ENCODE peak calls at places on chromosome 16, in six cellular contexts. F, M, T, U, V and R are unnamed samples.
A peak's percentile ranks its signal among the peaks of the same experiment; 100 is the strongest.

GRCh38 chr16:67736858-67737257 is 17.7 kb upstream of the GFOD2 start:
- DNase-seq in V (no peak), U (no peak), M (no peak), F (no peak), T (no peak), R (no peak)

GRCh38 chr16:74451951-74452758 is 30.9 kb upstream of the CLEC18B start:
- DNase-seq in V (no peak), U (no peak), F (no peak), M (no peak), T (no peak), R (no peak)

GRCh38 chr16:24844101-24845030 is 1.4 kb upstream of the SLC5A11 start:
- DNase-seq in F (no peak), U (no peak), M (no peak), V (no peak), T (no peak), R (no peak)

GRCh38 chr16:79848739-79849518 is 248.4 kb upstream of the MAF start:
- DNase-seq in M (no peak), U (no peak), V (no peak), F (no peak), T (no peak), R (no peak)

GRCh38 chr16:56960681-56961281 is 969 bp upstream of the CETP start:
- DNase-seq in V (no peak), U (no peak), T (no peak), F (no peak), M (no peak), R (no peak)

GRCh38 chr16:20897253-20897896 is 2.8 kb downstream of the DCUN1D3 start:
- DNase-seq in M (peak; percentile 77), V (no peak), T (no peak), F (no peak), U (no peak), R (peak; percentile 53)

GRCh38 chr16:20763461-20764232 is at the start of gene ACSM3:
- DNase-seq in T (peak; percentile 45), V (peak; percentile 43), F (no peak), U (peak; percentile 80), M (peak; percentile 75), R (peak; percentile 75)

GRCh38 chr16:55661842-55662479 is 6.2 kb downstream of the SLC6A2 start:
- DNase-seq in V (no peak), M (no peak), F (no peak), T (no peak), U (no peak), R (peak; percentile 66)

GRCh38 chr16:1929105-1929504 is 10.9 kb upstream of the HS3ST6 start:
- DNase-seq in U (no peak), T (peak; percentile 64), F (peak; percentile 17), M (peak; percentile 27), V (no peak), R (no peak)

GRCh38 chr16:57479422-57480126 is 6.7 kb downstream of the DOK4 start:
- DNase-seq in U (no peak), V (no peak), T (peak; percentile 74), F (no peak), M (peak; percentile 71), R (peak; percentile 40)

GRCh38 chr16:83733301-83733700 is 74.5 kb upstream of the HSBP1 start:
- DNase-seq in M (no peak), V (no peak), T (no peak), U (no peak), F (peak; percentile 79), R (no peak)

GRCh38 chr16:19515765-19516164 is 6.1 kb downstream of the GDE1 start:
- DNase-seq in M (peak; percentile 52), T (no peak), V (no peak), F (no peak), U (no peak), R (no peak)

GRCh38 chr16:11367483-11367906 is 22.2 kb downstream of the RMI2 start:
- DNase-seq in M (peak; percentile 32), F (no peak), T (no peak), V (no peak), U (no peak), R (no peak)

GRCh38 chr16:57807968-57808528 is 5.8 kb upstream of the KIFC3 start:
- DNase-seq in F (peak; percentile 52), M (peak; percentile 81), T (peak; percentile 87), V (peak; percentile 49), U (peak; percentile 19), R (peak; percentile 94)

GRCh38 chr16:54411555-54411954 is 125.0 kb upstream of the IRX3 start:
- DNase-seq in T (peak; percentile 45), M (no peak), V (no peak), F (no peak), U (no peak), R (no peak)

GRCh38 chr16:47260496-47260895 is 116.8 kb upstream of the NETO2 start:
- DNase-seq in U (no peak), V (no peak), T (no peak), M (no peak), F (no peak), R (no peak)

GRCh38 chr16:12611916-12612597 is 191.6 kb downstream of the CPPED1 start:
- DNase-seq in U (no peak), T (no peak), V (no peak), F (no peak), M (no peak), R (no peak)

GRCh38 chr16:985237-985636 is 3.7 kb downstream of the SOX8 start:
- DNase-seq in F (no peak), U (no peak), M (no peak), V (no peak), T (no peak), R (no peak)

GRCh38 chr16:85637808-85638186 is 24.7 kb downstream of the GSE1 start:
- DNase-seq in T (no peak), M (no peak), F (no peak), V (no peak), U (no peak), R (no peak)

GRCh38 chr16:17476414-17477259 is 5.9 kb upstream of the XYLT1 start:
- DNase-seq in U (peak; percentile 52), V (peak; percentile 32), F (peak; percentile 82), T (no peak), M (peak; percentile 48), R (peak; percentile 66)

GRCh38 chr16:22232277-22233049 is 26.4 kb downstream of the EEF2K start:
- DNase-seq in U (no peak), T (peak; percentile 15), M (peak; percentile 9), F (peak; percentile 73), V (no peak), R (peak; percentile 28)

GRCh38 chr16:84839956-84840355 is 20.2 kb downstream of the CRISPLD2 start:
- DNase-seq in U (no peak), T (no peak), F (no peak), M (peak; percentile 79), V (no peak), R (peak; percentile 84)

GRCh38 chr16:69848635-69849545 is 86.8 kb downstream of the WWP2 start:
- DNase-seq in M (peak; percentile 91), V (no peak), F (no peak), T (peak; percentile 29), U (no peak), R (peak; percentile 86)

GRCh38 chr16:80174416-80174815 is 366.4 kb upstream of the DYNLRB2 start:
- DNase-seq in F (no peak), U (no peak), V (no peak), M (peak; percentile 29), T (no peak), R (peak; percentile 81)

GRCh38 chr16:30509081-30509480 is 17.3 kb downstream of the ZNF768 start:
- DNase-seq in M (no peak), T (no peak), F (no peak), U (no peak), V (no peak), R (no peak)

GRCh38 chr16:20760346-20760745 is 3.5 kb upstream of the ACSM3 start:
- DNase-seq in U (no peak), V (no peak), T (no peak), M (no peak), F (no peak), R (no peak)

GRCh38 chr16:1825864-1826690 is 548 bp downstream of the HAGH start:
- DNase-seq in U (peak; percentile 57), F (peak; percentile 75), M (peak; percentile 39), V (peak; percentile 59), T (no peak), R (peak; percentile 6)

GRCh38 chr16:86490859-86491642 is 19.3 kb upstream of the FOXF1 start:
- DNase-seq in V (no peak), T (no peak), M (no peak), F (no peak), U (no peak), R (peak; percentile 8)

GRCh38 chr16:76265434-76266045 is 11.7 kb upstream of the CNTNAP4 start:
- DNase-seq in F (no peak), V (no peak), M (no peak), U (no peak), T (peak; percentile 71), R (no peak)

GRCh38 chr16:2964416-2965223 is 545 bp downstream of the KREMEN2 start:
- DNase-seq in M (no peak), T (peak; percentile 98), F (peak; percentile 90), V (peak; percentile 26), U (peak; percentile 53), R (no peak)

GRCh38 chr16:58513874-58514273 is 1.4 kb upstream of the SETD6 start:
- DNase-seq in U (no peak), F (no peak), M (peak; percentile 17), V (no peak), T (no peak), R (peak; percentile 22)

GRCh38 chr16:87955302-87956168 is 4.3 kb downstream of the BANP start:
- DNase-seq in M (no peak), F (no peak), V (no peak), T (no peak), U (no peak), R (peak; percentile 43)

GRCh38 chr16:3027983-3028715 is 4.3 kb downstream of the THOC6 start:
- DNase-seq in F (peak; percentile 93), U (peak; percentile 81), T (peak; percentile 93), M (peak; percentile 20), V (peak; percentile 88), R (peak; percentile 32)

GRCh38 chr16:57470683-57471082 is 8.2 kb downstream of the POLR2C start:
- DNase-seq in V (no peak), M (no peak), U (no peak), T (no peak), F (no peak), R (no peak)

GRCh38 chr16:57903656-57904055 is 67.3 kb downstream of the CNGB1 start:
- DNase-seq in T (no peak), V (no peak), F (no peak), M (no peak), U (no peak), R (no peak)

GRCh38 chr16:3696425-3697218 is 20.7 kb downstream of the TRAP1 start:
- DNase-seq in T (no peak), U (no peak), M (peak; percentile 74), F (no peak), V (no peak), R (peak; percentile 96)

GRCh38 chr16:9957433-9957832 is 224.8 kb downstream of the GRIN2A start:
- DNase-seq in F (no peak), T (no peak), V (no peak), U (no peak), M (no peak), R (no peak)